ENCODE peak calls at places on chromosome 2, in five cellular contexts. X is lung microvascular endothelial cell; O is posterior cingulate gyrus; V is stimulated activated naive B cell treated with anti-CD40 and anti-IgM and Interleukin-4, amounts not matched to agents 10 μg/mL and 1 μg/mL and 100 μg/mL, for 72 hours; N is choroid plexus epithelial cell. D is an unnamed sample.

GRCh38 chr2:59997371-59997770 is 556.1 kb downstream of the BCL11A start:
- DNase-seq in X (no peak), O (no peak), V (no peak), N (no peak), D (no peak)

GRCh38 chr2:194151231-194151630 is 1505.8 kb upstream of the SLC39A10 start:
- DNase-seq in X (no peak), O (no peak), V (no peak), N (no peak), D (no peak)

GRCh38 chr2:151269798-151270568 is 8.3 kb upstream of the RBM43 start:
- DNase-seq in X (no peak), O (no peak), V (no peak), N (no peak), D (no peak)

GRCh38 chr2:44201648-44202047 is 33.0 kb downstream of the PPM1B start:
- DNase-seq in X (no peak), O (no peak), V (no peak), N (no peak), D (peak)

GRCh38 chr2:127083819-127084503 is 23.0 kb downstream of the BIN1 start:
- DNase-seq in X (peak), O (peak), V (no peak), N (peak), D (peak)

GRCh38 chr2:106192752-106193490 is 1.2 kb downstream of the UXS1 start:
- DNase-seq in X (peak), O (no peak), V (peak), N (peak), D (peak)

GRCh38 chr2:134934641-134935040 is 16.0 kb downstream of the CCNT2 start:
- DNase-seq in X (no peak), O (no peak), V (no peak), N (peak), D (peak)

GRCh38 chr2:14633451-14634211 is 1.1 kb downstream of the LRATD1 start:
- DNase-seq in X (peak), O (peak), V (no peak), N (no peak), D (no peak)

GRCh38 chr2:210113636-210114235 is 57.5 kb downstream of the KANSL1L start:
- DNase-seq in X (no peak), O (no peak), V (no peak), N (no peak), D (no peak)

GRCh38 chr2:214578395-214578794 is 167.5 kb downstream of the VWC2L start:
- DNase-seq in X (no peak), O (no peak), V (no peak), N (no peak), D (no peak)

GRCh38 chr2:177553176-177553909 is 160.8 kb downstream of the AGPS start:
- DNase-seq in X (peak), O (no peak), V (no peak), N (peak), D (no peak)

GRCh38 chr2:88342749-88343148 is 109.7 kb downstream of the FOXI3 start:
- DNase-seq in X (no peak), O (no peak), V (no peak), N (no peak), D (no peak)

GRCh38 chr2:41965173-41965875 is 82.5 kb upstream of the PKDCC start:
- DNase-seq in X (no peak), O (no peak), V (no peak), N (no peak), D (no peak)